ENCODE peak calls at places on chromosomes 11 and 22, in five cellular contexts. Q is HepG2, L is K562, P is GM12878, E is H1. M is an unnamed sample.

GRCh38 chr11:18016789-18017188 is 3.9 kb upstream of the SERGEF start:
- DNase-seq in L (peak), P (no peak), Q (no peak), E (no peak), M (no peak)

GRCh38 chr11:118014022-118014421 is 27.8 kb downstream of the IL10RA start:
- DNase-seq in P (no peak), L (no peak), E (no peak), Q (no peak), M (no peak)

GRCh38 chr11:132895340-132895739 is 637.0 kb downstream of the OPCML start:
- DNase-seq in Q (no peak), L (no peak), P (no peak), E (no peak), M (no peak)

GRCh38 chr11:69033431-69033830 is 15.3 kb upstream of the TPCN2 start:
- DNase-seq in L (no peak), P (no peak), Q (no peak), E (no peak), M (no peak)

GRCh38 chr22:37186997-37187522 is 987 bp downstream of the C1QTNF6 start:
- DNase-seq in Q (no peak), L (no peak), E (no peak), P (no peak), M (no peak)

GRCh38 chr11:123547180-123547579 is 107.2 kb downstream of the SCN3B start:
- DNase-seq in P (peak), L (no peak), Q (no peak), E (no peak), M (no peak)

GRCh38 chr11:112086422-112087191 is at the start of the genes SDHD and TIMM8B:
- DNase-seq in Q (peak), E (peak), P (peak), L (peak), M (peak)

GRCh38 chr11:26021026-26021425 is 310.9 kb upstream of the ANO3 start:
- DNase-seq in L (no peak), P (no peak), E (no peak), Q (no peak), M (no peak)

GRCh38 chr22:50197000-50197800 is 3.6 kb upstream of the SELENOO start:
- DNase-seq in Q (no peak), L (no peak), E (no peak), P (no peak), M (no peak)

GRCh38 chr11:14973621-14974020 is 1.5 kb upstream of the CALCA start:
- DNase-seq in E (peak), L (no peak), P (no peak), Q (no peak), M (no peak)

GRCh38 chr11:14967581-14968214 is 4.5 kb downstream of the CALCA start:
- DNase-seq in L (no peak), E (no peak), Q (no peak), P (no peak), M (no peak)

GRCh38 chr11:14972581-14973490 is 685 bp upstream of the CALCA start:
- DNase-seq in L (no peak), P (no peak), Q (no peak), E (no peak), M (no peak)

GRCh38 chr11:14971865-14972580 is at the start of gene CALCA:
- DNase-seq in L (no peak), P (no peak), E (peak), Q (no peak), M (no peak)

DNA sequence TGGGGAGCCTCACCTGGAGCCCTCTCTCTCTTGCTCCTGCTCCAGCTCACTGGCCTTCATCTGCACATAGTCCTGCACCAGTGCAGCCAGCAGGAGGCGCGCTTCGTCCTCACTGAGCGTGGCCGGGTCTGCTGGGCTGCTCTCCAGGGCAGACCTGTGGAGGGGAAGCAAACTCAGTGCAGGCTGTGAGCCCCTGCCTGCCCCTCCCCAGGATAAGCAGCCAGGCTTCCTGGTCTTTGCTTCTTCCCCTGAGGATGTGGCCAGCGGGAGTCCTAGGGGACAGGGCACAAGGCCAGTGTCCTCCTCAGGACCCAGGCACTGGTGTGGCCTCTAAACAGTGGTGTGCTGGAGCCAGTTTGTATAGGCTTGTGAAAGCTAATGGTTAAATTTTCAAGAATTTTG is 2.2 kb downstream of the CALCA start:
- DNase-seq in Q (peak), E (peak), L (peak), P (no peak), M (no peak)
- TF ChIP-seq HDAC2 in Q (no peak), E (no peak), L (no peak), P (no peak), M (no peak)

DNA sequence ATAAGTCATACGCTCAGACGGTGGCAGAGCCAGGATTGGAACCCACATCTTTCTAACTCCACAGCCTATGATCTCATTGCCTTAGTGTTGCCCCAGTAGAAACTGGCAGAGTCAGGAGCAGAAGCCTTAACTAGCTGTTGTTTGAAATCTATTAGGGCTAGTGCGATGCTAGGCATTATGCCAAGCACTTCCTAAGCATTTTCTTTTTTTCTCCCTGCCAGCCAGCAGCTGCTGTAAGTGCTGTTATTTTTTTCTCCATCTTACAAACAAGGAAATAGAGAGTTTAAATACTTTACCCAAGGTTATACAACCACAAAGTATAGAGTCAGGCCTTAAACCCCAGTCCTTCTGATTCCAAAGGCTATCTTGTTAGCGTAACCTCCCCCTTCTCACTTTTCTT is 161.0 kb upstream of the SORL1-AS1 start:
- DNase-seq in E (no peak), P (no peak), L (no peak), Q (no peak), M (no peak)
- TF ChIP-seq HDAC2 in E (no peak), P (no peak), L (no peak), Q (no peak), M (no peak)

GRCh38 chr11:64792482-64792881 is 10.5 kb downstream of the MAP4K2 start:
- DNase-seq in E (no peak), L (no peak), P (no peak), Q (no peak), M (no peak)

GRCh38 chr11:64788321-64789215 is 10.2 kb upstream of the SF1 start:
- DNase-seq in P (no peak), Q (no peak), E (no peak), L (no peak), M (no peak)

GRCh38 chr11:64791781-64792291 is 11.2 kb downstream of the MAP4K2 start:
- DNase-seq in P (no peak), L (no peak), Q (no peak), E (no peak), M (no peak)

GRCh38 chr11:64789331-64790204 is 11.2 kb upstream of the SF1 start:
- DNase-seq in E (no peak), L (no peak), Q (no peak), P (no peak), M (no peak)

GRCh38 chr11:64790205-64791095 is 12.1 kb upstream of the SF1 start:
- DNase-seq in P (no peak), L (no peak), Q (no peak), E (no peak), M (no peak)
- TF ChIP-seq HDAC2 in P (no peak), L (no peak), Q (no peak), E (no peak), M (no peak)

GRCh38 chr11:119726150-119726553 is 2.8 kb downstream of the NECTIN1 start:
- DNase-seq in P (no peak), L (no peak), Q (no peak), E (peak), M (no peak)

GRCh38 chr11:119728226-119728626 is 774 bp downstream of the NECTIN1 start:
- DNase-seq in Q (no peak), P (no peak), L (no peak), E (no peak), M (peak)

GRCh38 chr11:119726585-119727522 is 2.1 kb downstream of the NECTIN1 start:
- DNase-seq in L (no peak), E (peak), Q (no peak), P (no peak), M (no peak)

GRCh38 chr11:119728651-119729580 is at the start of gene NECTIN1:
- DNase-seq in P (no peak), L (peak), E (peak), Q (peak), M (peak)

GRCh38 chr11:119727523-119728081 is 1.4 kb downstream of the NECTIN1 start:
- DNase-seq in Q (no peak), P (no peak), E (peak), L (no peak), M (peak)
- TF ChIP-seq HDAC2 in Q (no peak), P (no peak), E (no peak), L (no peak), M (no peak)

GRCh38 chr11:33622231-33622630 is 78.4 kb downstream of the C11orf91 start:
- DNase-seq in Q (no peak), E (no peak), L (no peak), P (no peak), M (no peak)

GRCh38 chr11:33624082-33624481 is 76.5 kb downstream of the C11orf91 start:
- DNase-seq in P (no peak), L (no peak), Q (no peak), E (no peak), M (no peak)

GRCh38 chr11:33620423-33621120 is 80.1 kb downstream of the C11orf91 start:
- DNase-seq in P (no peak), Q (no peak), E (no peak), L (no peak), M (no peak)

GRCh38 chr11:33618956-33619355 is 81.7 kb downstream of the C11orf91 start:
- DNase-seq in L (no peak), Q (no peak), E (no peak), P (no peak), M (no peak)

GRCh38 chr11:33622806-33623205 is 77.8 kb downstream of the C11orf91 start:
- DNase-seq in L (no peak), E (no peak), Q (no peak), P (no peak), M (no peak)
- TF ChIP-seq HDAC2 in L (no peak), E (no peak), Q (no peak), P (no peak), M (no peak)

DNA sequence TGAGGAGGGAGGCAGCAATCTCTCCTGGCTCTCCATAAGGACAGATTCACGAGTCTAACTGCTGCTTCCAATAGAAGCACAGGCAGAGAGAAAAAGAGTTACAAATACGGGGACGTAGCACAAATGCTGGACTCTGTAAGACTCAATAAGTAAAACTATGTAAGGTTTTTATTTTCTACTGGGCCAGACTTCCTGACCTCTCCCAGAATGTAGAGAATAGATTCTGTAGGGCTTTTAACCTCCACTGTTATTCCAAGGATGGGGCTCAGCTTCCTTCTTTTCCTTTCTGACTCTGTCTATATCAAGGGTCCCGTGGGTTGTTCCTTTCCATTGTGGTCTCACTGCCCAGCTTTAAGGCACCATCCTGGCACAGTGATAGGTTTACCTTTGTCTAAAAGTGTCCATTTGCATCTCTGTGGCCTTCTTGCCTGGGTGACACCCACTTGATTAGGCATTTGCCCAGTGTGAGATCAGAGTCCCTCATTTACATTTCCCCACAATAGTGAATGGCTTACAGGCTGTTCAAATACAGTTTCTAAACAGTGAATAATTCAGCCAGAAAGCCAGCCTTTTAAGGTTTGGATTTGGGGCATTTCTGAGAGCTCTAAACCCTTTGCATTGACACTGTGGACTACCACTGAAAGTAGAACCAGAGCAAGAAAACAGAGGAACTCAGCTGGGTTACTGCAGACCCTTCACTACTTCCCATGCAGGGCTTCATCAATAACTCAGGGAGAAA is 92.9 kb downstream of the RASSF10 start:
- DNase-seq in L (no peak), Q (no peak), P (no peak), E (no peak), M (no peak)
- TF ChIP-seq HDAC2 in L (no peak), Q (no peak), P (no peak), E (no peak), M (no peak)